ENCODE peak calls at places on chromosomes 13 and 19, in four cellular contexts. C is H9, D is fibroblast of lung, M is PC-3. X is an unnamed sample.

GRCh38 chr13:48892311-48892710 is 83.4 kb upstream of the FNDC3A start:
- DNase-seq in C (no peak), M (peak; percentile 86), D (peak; percentile 91), X (peak; percentile 30)

GRCh38 chr13:80040219-80040976 is 300.5 kb downstream of the SPRY2 start:
- DNase-seq in C (no peak), M (peak; percentile 95), D (peak; percentile 100), X (peak; percentile 75)

GRCh38 chr19:19384486-19384885 is 21.0 kb upstream of the GATAD2A start:
- DNase-seq in C (no peak), M (no peak), D (no peak), X (no peak)

GRCh38 chr19:47399198-47399597 is 20.1 kb downstream of the MEIS3 start:
- DNase-seq in M (no peak), D (no peak), C (no peak), X (no peak)

GRCh38 chr13:98451676-98452105 is 125.2 kb downstream of the STK24 start:
- DNase-seq in D (peak; percentile 81), C (no peak), M (no peak), X (no peak)

GRCh38 chr19:2289714-2290435 is 7.9 kb upstream of the PEAK3 start:
- DNase-seq in M (no peak), C (no peak), D (no peak), X (no peak)

GRCh38 chr13:50909605-50910482 is at the start of gene RNASEH2B:
- DNase-seq in M (peak; percentile 65), C (peak; percentile 78), D (peak; percentile 67), X (peak; percentile 79)

GRCh38 chr19:17751103-17751911 is at the start of gene FCHO1:
- DNase-seq in D (no peak), M (no peak), C (no peak), X (no peak)

GRCh38 chr13:48876289-48876688 is 99.4 kb upstream of the FNDC3A start:
- DNase-seq in D (no peak), M (no peak), C (peak; percentile 69), X (no peak)

GRCh38 chr19:34457446-34457845 is 24.1 kb upstream of the WTIP start:
- DNase-seq in M (no peak), D (no peak), C (no peak), X (no peak)

GRCh38 chr19:18379803-18380747 is 5.9 kb upstream of the GDF15 start:
- DNase-seq in M (peak; percentile 94), D (peak; percentile 93), C (peak; percentile 64), X (peak; percentile 84)

GRCh38 chr19:5017235-5017634 is 48.3 kb downstream of the KDM4B start:
- DNase-seq in C (no peak), D (no peak), M (no peak), X (no peak)

GRCh38 chr19:15107056-15108010 is at the start of gene SYDE1:
- DNase-seq in C (peak; percentile 81), D (peak; percentile 68), M (peak; percentile 44), X (peak; percentile 66)

GRCh38 chr13:28340272-28340793 is 154.6 kb downstream of the FLT1 start:
- DNase-seq in D (peak; percentile 84), C (no peak), M (peak; percentile 12), X (no peak)

GRCh38 chr13:27442797-27443196 is 7.6 kb downstream of the MTIF3 start:
- DNase-seq in M (no peak), C (no peak), D (no peak), X (peak; percentile 30)

GRCh38 chr13:81051873-81052272 is 710.9 kb upstream of the SPRY2 start:
- DNase-seq in D (no peak), M (peak; percentile 7), C (no peak), X (no peak)

GRCh38 chr13:43229506-43229905 is 206.1 kb downstream of the DNAJC15 start:
- DNase-seq in D (peak; percentile 81), C (no peak), M (peak; percentile 47), X (no peak)

GRCh38 chr13:48318714-48319457 is 15.3 kb downstream of the RB1 start:
- DNase-seq in D (no peak), C (no peak), M (no peak), X (no peak)

GRCh38 chr19:57171551-57172081 is 4.3 kb upstream of the DUXA start:
- DNase-seq in D (peak; percentile 17), C (peak; percentile 75), M (peak; percentile 38), X (peak; percentile 76)

GRCh38 chr13:43023244-43023931 is at the start of gene DNAJC15:
- DNase-seq in M (peak; percentile 58), D (peak; percentile 83), C (peak; percentile 59), X (peak; percentile 14)

GRCh38 chr13:24199016-24199415 is 38.5 kb downstream of the SPATA13 start:
- DNase-seq in M (no peak), C (no peak), D (no peak), X (no peak)

GRCh38 chr19:8194528-8195275 is 14.5 kb upstream of the CERS4 start:
- DNase-seq in C (no peak), M (no peak), D (no peak), X (no peak)

GRCh38 chr19:29514525-29515232 is 11.1 kb upstream of the VSTM2B start:
- DNase-seq in M (no peak), C (no peak), D (no peak), X (no peak)

GRCh38 chr13:73820688-73821087 is 313.5 kb downstream of the KLF12 start:
- DNase-seq in C (no peak), D (no peak), M (no peak), X (no peak)

GRCh38 chr13:23069571-23069970 is 111.2 kb upstream of the SGCG start:
- DNase-seq in D (peak; percentile 71), C (no peak), M (peak; percentile 36), X (no peak)

GRCh38 chr13:46961719-46962118 is 64.9 kb upstream of the HTR2A start:
- DNase-seq in M (peak; percentile 79), C (no peak), D (peak; percentile 82), X (peak; percentile 40)

GRCh38 chr13:35872369-35872768 is 258.8 kb downstream of the DCLK1 start:
- DNase-seq in D (no peak), C (no peak), M (no peak), X (no peak)

GRCh38 chr19:21474671-21475181 is 30.7 kb upstream of the ZNF429 start:
- DNase-seq in M (no peak), C (peak; percentile 95), D (peak; percentile 69), X (peak; percentile 87)

GRCh38 chr13:28401303-28402056 is 93.4 kb downstream of the FLT1 start:
- DNase-seq in D (peak; percentile 38), C (no peak), M (peak; percentile 19), X (no peak)

GRCh38 chr13:62879071-62879470 is 1463.4 kb upstream of the PCDH20 start:
- DNase-seq in C (no peak), M (peak; percentile 11), D (peak; percentile 32), X (no peak)

GRCh38 chr19:45973564-45974338 is at the start of gene NOVA2:
- DNase-seq in D (peak; percentile 81), M (peak; percentile 48), C (peak; percentile 96), X (peak; percentile 70)

GRCh38 chr13:113967729-113968462 is 6.0 kb downstream of the C13orf46 start:
- DNase-seq in M (no peak), D (no peak), C (no peak), X (no peak)

GRCh38 chr19:46016426-46017094 is 6.3 kb downstream of the PGLYRP1 start:
- DNase-seq in C (peak; percentile 92), D (peak; percentile 59), M (peak; percentile 76), X (peak; percentile 94)

GRCh38 chr13:78595819-78596700 is 7.3 kb downstream of the POU4F1 start:
- DNase-seq in M (no peak), D (no peak), C (peak; percentile 78), X (peak; percentile 45)

GRCh38 chr13:23087884-23088283 is 92.9 kb upstream of the SGCG start:
- DNase-seq in M (peak; percentile 31), D (peak; percentile 1), C (peak; percentile 53), X (peak; percentile 32)

GRCh38 chr13:83452292-83452950 is 429.9 kb downstream of the SLITRK1 start:
- DNase-seq in M (no peak), C (no peak), D (no peak), X (no peak)

DNA sequence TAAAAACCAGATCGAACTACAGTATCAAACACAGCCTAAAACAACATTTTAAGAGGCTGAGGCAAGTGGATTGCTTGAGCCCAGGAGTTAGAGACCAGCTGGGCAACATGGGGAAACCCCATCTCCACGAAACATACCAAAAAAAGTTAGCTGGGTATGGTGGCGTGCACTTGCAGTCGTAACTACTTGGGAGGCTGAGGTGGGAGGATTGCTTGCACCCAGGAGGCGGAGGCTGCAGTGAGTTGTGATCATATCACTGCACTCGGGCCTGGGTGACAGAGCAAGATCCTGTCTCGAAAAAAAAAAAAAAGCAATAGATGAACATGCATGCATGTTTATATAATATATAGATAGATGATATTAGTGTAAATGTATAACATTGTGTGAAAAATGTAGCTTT is 5.2 kb upstream of the MRPS31 start:
- DNase-seq in M (no peak), C (no peak), D (no peak), X (no peak)
- H2AFZ ChIP-seq in M (peak overlapping the region; percentile 87), C (no peak overlapping the region), D (no peak overlapping the region), X (no peak overlapping the region)

GRCh38 chr13:84487681-84488080 is 605.4 kb upstream of the SLITRK1 start:
- DNase-seq in M (no peak), D (no peak), C (no peak), X (no peak)
- H2AFZ ChIP-seq in M (no peak overlapping the region), D (no peak overlapping the region), C (no peak overlapping the region), X (no peak overlapping the region)

DNA sequence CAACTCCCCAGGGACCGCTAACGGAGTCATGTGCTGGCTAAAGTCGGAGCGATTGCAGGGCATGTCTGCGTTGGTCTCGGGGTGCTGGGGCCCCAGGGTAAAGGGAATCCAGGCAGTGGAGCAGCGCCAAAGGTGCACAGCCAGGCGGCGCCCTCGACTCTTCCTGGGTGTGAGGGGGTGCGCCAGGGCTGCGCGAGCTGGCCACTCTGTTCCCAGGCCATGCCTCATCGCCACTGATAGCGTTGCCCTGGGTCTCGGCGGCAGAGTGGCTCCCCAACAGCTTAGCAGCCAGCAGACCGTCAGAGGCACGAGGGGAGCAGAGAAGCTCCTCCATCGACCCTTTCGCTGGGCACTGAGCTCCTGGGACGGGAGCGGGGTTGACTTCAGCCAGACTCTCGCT is 152.7 kb downstream of the B3GLCT start:
- DNase-seq in C (peak; percentile 29), M (no peak), D (no peak), X (no peak)
- H2AFZ ChIP-seq in C (no peak overlapping the region), M (no peak overlapping the region), D (no peak overlapping the region), X (no peak overlapping the region)

GRCh38 chr19:42401365-42402303 is 11.5 kb upstream of the CNFN start:
- DNase-seq in M (peak; percentile 77), D (peak; percentile 59), C (peak; percentile 84), X (peak; percentile 87)

GRCh38 chr19:42400404-42400803 is 10.3 kb upstream of the CNFN start:
- DNase-seq in C (no peak), D (no peak), M (no peak), X (no peak)

GRCh38 chr19:42406111-42406510 is 16.0 kb upstream of the CNFN start:
- DNase-seq in C (no peak), M (no peak), D (no peak), X (no peak)

GRCh38 chr19:42402376-42403116 is 12.4 kb upstream of the CNFN start:
- DNase-seq in M (no peak), C (no peak), D (no peak), X (no peak)

GRCh38 chr19:42403586-42403985 is 13.5 kb upstream of the CNFN start:
- DNase-seq in M (no peak), C (no peak), D (no peak), X (no peak)
- H2AFZ ChIP-seq in M (no peak overlapping the region), C (no peak overlapping the region), D (no peak overlapping the region), X (no peak overlapping the region)

DNA sequence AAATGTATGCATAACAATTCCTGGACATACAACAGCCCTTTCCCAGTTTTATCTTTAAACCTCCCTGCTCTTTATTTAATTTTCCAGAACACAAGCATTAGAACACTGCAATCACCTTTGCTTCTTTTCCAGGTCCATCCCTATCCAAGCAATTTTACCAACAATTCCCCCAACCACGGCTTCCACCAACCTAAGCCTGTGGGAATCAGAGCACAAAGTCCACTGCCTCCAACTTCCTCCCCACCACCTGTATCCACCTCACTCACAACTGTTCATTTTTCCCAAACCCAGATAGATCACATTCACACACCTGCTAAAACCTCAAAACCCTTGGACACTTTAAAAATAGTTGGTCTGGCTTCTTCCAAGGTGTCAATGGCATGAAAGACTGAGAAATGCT is 39.5 kb downstream of the FOXO1 start:
- DNase-seq in M (no peak), C (no peak), D (no peak), X (no peak)
- H2AFZ ChIP-seq in M (no peak overlapping the region), C (no peak overlapping the region), D (no peak overlapping the region), X (no peak overlapping the region)

X was measured in hepatocyte.